ENCODE peak calls at places on chromosomes 1 and 21, in ten cellular contexts. H is thyroid gland; S is heart right ventricle; Q is fibroblast of lung; W is HCT116; M is T-helper 1 cell; U is activated CD4-positive, alpha-beta T cell treated with anti-CD3 and anti-CD28 coated beads, Interleukin-2, amount 50 U/mL, for 1 hour; O is NCI-H2081; Y is H54; V is amniotic epithelial cell. F is an unnamed sample.

GRCh38 chr1:222557148-222557547 is 9.2 kb upstream of the HHIPL2 start:
- DNase-seq in S (no peak), O (no peak), H (no peak), U (no peak), Q (peak; percentile 6), M (no peak), W (no peak), Y (no peak), V (no peak), F (no peak)

GRCh38 chr1:184025242-184025675 is 12.3 kb downstream of the COLGALT2 start:
- DNase-seq in O (no peak), U (no peak), Q (peak; percentile 92), W (no peak), Y (no peak), H (no peak), M (no peak), V (peak; percentile 56), S (peak; percentile 33), F (peak; percentile 64)

GRCh38 chr1:55989971-55990370 is 589.4 kb downstream of the PLPP3 start:
- DNase-seq in S (no peak), M (no peak), H (no peak), Q (peak; percentile 39), W (no peak), U (no peak), V (peak; percentile 35), Y (no peak), O (no peak), F (no peak)

GRCh38 chr21:35427320-35428040 is 378.4 kb upstream of the RUNX1 start:
- DNase-seq in U (no peak), W (no peak), M (no peak), Q (no peak), Y (no peak), V (no peak), S (peak; percentile 18), O (no peak), H (no peak), F (no peak)

GRCh38 chr1:3319874-3320245 is 134.6 kb upstream of the ARHGEF16 start:
- DNase-seq in O (peak; percentile 3), S (peak; percentile 45), V (peak; percentile 30), Q (peak; percentile 56), W (peak; percentile 85), U (no peak), H (peak; percentile 68), Y (peak; percentile 70), M (no peak), F (peak; percentile 89)

GRCh38 chr1:56961426-56961825 is 4.4 kb downstream of the C8B start:
- DNase-seq in M (no peak), V (no peak), S (no peak), O (no peak), Q (no peak), W (no peak), Y (no peak), U (no peak), H (no peak), F (no peak)

GRCh38 chr1:23194119-23194984 is 22.9 kb downstream of the HTR1D start:
- DNase-seq in U (no peak), Y (peak; percentile 48), V (peak; percentile 91), O (no peak), W (no peak), Q (peak; percentile 60), H (no peak), S (no peak), M (no peak), F (peak; percentile 72)

GRCh38 chr1:98402860-98403259 is 258.7 kb upstream of the SNX7 start:
- DNase-seq in O (no peak), M (no peak), W (no peak), Q (no peak), H (no peak), Y (no peak), V (no peak), S (no peak), U (no peak), F (no peak)

GRCh38 chr1:203915811-203916210 is 54.4 kb downstream of the SNRPE start:
- DNase-seq in M (no peak), V (peak; percentile 62), O (no peak), H (no peak), S (no peak), U (no peak), Q (peak; percentile 48), W (no peak), Y (no peak), F (no peak)

GRCh38 chr1:27787895-27788294 is 14.9 kb downstream of the STX12 start:
- DNase-seq in O (no peak), W (no peak), U (no peak), Q (peak; percentile 74), Y (no peak), V (peak; percentile 81), S (no peak), M (no peak), H (no peak), F (no peak)